ENCODE peak calls at places on chromosomes 11 and 22, in seven cellular contexts. X, C, Y, V, T, L and O are unnamed samples.

GRCh38 chr22:27797793-27798525 is 3.6 kb downstream of the MN1 start:
- DNase-seq in X (no peak), C (no peak), Y (no peak), V (no peak), T (no peak), L (no peak), O (no peak)

GRCh38 chr11:113991718-113992458 is 17.0 kb downstream of the HTR3A start:
- DNase-seq in X (no peak), C (no peak), Y (no peak), V (no peak), T (no peak), L (no peak), O (no peak)

GRCh38 chr22:48574776-48575566 is 1252.7 kb downstream of the BRD1 start:
- DNase-seq in X (no peak), C (peak), Y (peak), V (no peak), T (no peak), L (no peak), O (no peak)

GRCh38 chr22:46088541-46089311 is 61.6 kb upstream of the PPARA start:
- DNase-seq in X (peak), C (peak), Y (no peak), V (no peak), T (peak), L (peak), O (peak)

GRCh38 chr22:46571642-46572250 is 34.3 kb upstream of the CELSR1 start:
- DNase-seq in X (no peak), C (no peak), Y (no peak), V (no peak), T (peak), L (no peak), O (no peak)

GRCh38 chr11:44607987-44608386 is 42.5 kb downstream of the CD82 start:
- DNase-seq in X (no peak), C (no peak), Y (peak), V (no peak), T (no peak), L (peak), O (no peak)

GRCh38 chr11:68206211-68206610 is 6.9 kb downstream of the KMT5B start:
- DNase-seq in X (no peak), C (peak), Y (peak), V (peak), T (peak), L (peak), O (no peak)

GRCh38 chr11:11209967-11210366 is 143.1 kb downstream of the CSNK2A3 start:
- DNase-seq in X (no peak), C (no peak), Y (no peak), V (no peak), T (no peak), L (no peak), O (no peak)

GRCh38 chr11:86303257-86303656 is 1.2 kb downstream of the HIKESHI start:
- DNase-seq in X (no peak), C (no peak), Y (no peak), V (no peak), T (no peak), L (peak), O (no peak)

GRCh38 chr11:47514825-47515647 is 37.9 kb downstream of the CELF1 start:
- DNase-seq in X (no peak), C (no peak), Y (no peak), V (no peak), T (no peak), L (peak), O (no peak)

GRCh38 chr11:128304666-128305485 is 282.5 kb downstream of the ETS1 start:
- DNase-seq in X (no peak), C (no peak), Y (no peak), V (no peak), T (no peak), L (no peak), O (no peak)

GRCh38 chr11:4539603-4540219 is 5.3 kb upstream of the OR52M1 start:
- DNase-seq in X (no peak), C (peak), Y (peak), V (no peak), T (peak), L (peak), O (peak)

GRCh38 chr22:32375678-32376450 is 18.2 kb downstream of the RFPL3 start:
- DNase-seq in X (no peak), C (no peak), Y (no peak), V (no peak), T (no peak), L (no peak), O (no peak)

GRCh38 chr11:114145166-114145695 is 85.7 kb downstream of the ZBTB16 start:
- DNase-seq in X (no peak), C (no peak), Y (no peak), V (no peak), T (no peak), L (no peak), O (no peak)

GRCh38 chr22:48750826-48751440 is 1076.7 kb downstream of the BRD1 start:
- DNase-seq in X (no peak), C (no peak), Y (no peak), V (no peak), T (no peak), L (no peak), O (peak)

GRCh38 chr11:69233761-69234136 is 60.2 kb upstream of the MYEOV start:
- DNase-seq in X (no peak), C (no peak), Y (no peak), V (no peak), T (no peak), L (no peak), O (peak)

GRCh38 chr22:46602025-46602424 is 18.2 kb upstream of the GRAMD4 start:
- DNase-seq in X (no peak), C (peak), Y (no peak), V (no peak), T (no peak), L (no peak), O (no peak)

GRCh38 chr22:41181349-41182241 is 23.5 kb upstream of the L3MBTL2 start:
- DNase-seq in X (no peak), C (no peak), Y (no peak), V (no peak), T (no peak), L (peak), O (no peak)

GRCh38 chr11:44351898-44352498 is 42.1 kb upstream of the ALX4 start:
- DNase-seq in X (no peak), C (no peak), Y (no peak), V (peak), T (no peak), L (no peak), O (no peak)

GRCh38 chr11:17735823-17736772 is 1.5 kb downstream of the KCNC1 start:
- DNase-seq in X (no peak), C (no peak), Y (no peak), V (no peak), T (peak), L (no peak), O (no peak)

GRCh38 chr11:107651672-107652071 is 60.2 kb downstream of the SLN start:
- DNase-seq in X (no peak), C (no peak), Y (no peak), V (peak), T (no peak), L (no peak), O (no peak)

GRCh38 chr11:119320593-119321524 is 3.9 kb upstream of the MCAM start:
- DNase-seq in X (peak), C (peak), Y (no peak), V (no peak), T (peak), L (peak), O (no peak)

GRCh38 chr11:35063453-35063852 is 75.5 kb upstream of the CD44 start:
- DNase-seq in X (no peak), C (no peak), Y (no peak), V (no peak), T (no peak), L (no peak), O (no peak)

GRCh38 chr11:1275021-1275420 is 34.4 kb downstream of the TOLLIP start:
- DNase-seq in X (no peak), C (no peak), Y (no peak), V (no peak), T (peak), L (no peak), O (no peak)

GRCh38 chr11:123798079-123798478 is 8.1 kb downstream of the OR6M1 start:
- DNase-seq in X (no peak), C (peak), Y (no peak), V (no peak), T (no peak), L (no peak), O (no peak)

GRCh38 chr11:127996825-127997224 is 590.5 kb downstream of the ETS1 start:
- DNase-seq in X (no peak), C (no peak), Y (no peak), V (no peak), T (no peak), L (peak), O (no peak)

GRCh38 chr22:36156515-36157419 is 3.8 kb downstream of the APOL3 start:
- DNase-seq in X (peak), C (peak), Y (peak), V (no peak), T (peak), L (peak), O (peak)

GRCh38 chr11:92302766-92303165 is 78.1 kb downstream of the FAT3 start:
- DNase-seq in X (no peak), C (no peak), Y (no peak), V (no peak), T (no peak), L (peak), O (no peak)

GRCh38 chr11:65060913-65061408 is 2.6 kb upstream of the NAALADL1 start:
- DNase-seq in X (no peak), C (no peak), Y (no peak), V (no peak), T (no peak), L (no peak), O (no peak)

GRCh38 chr11:46049325-46049860 is 71.9 kb downstream of the PHF21A start:
- DNase-seq in X (no peak), C (no peak), Y (no peak), V (no peak), T (no peak), L (no peak), O (no peak)

GRCh38 chr11:35629914-35630313 is 11.7 kb downstream of the FJX1 start:
- DNase-seq in X (no peak), C (peak), Y (no peak), V (peak), T (no peak), L (peak), O (no peak)

GRCh38 chr11:73429121-73429740 is 53.0 kb downstream of the RELT start:
- DNase-seq in X (no peak), C (no peak), Y (no peak), V (no peak), T (no peak), L (peak), O (no peak)

GRCh38 chr11:57763568-57763967 is 2.0 kb downstream of the CTNND1 start:
- DNase-seq in X (no peak), C (no peak), Y (peak), V (no peak), T (no peak), L (peak), O (no peak)

GRCh38 chr11:57764527-57764926 is 2.9 kb downstream of the CTNND1 start:
- DNase-seq in X (no peak), C (no peak), Y (no peak), V (no peak), T (no peak), L (no peak), O (no peak)

GRCh38 chr11:57762235-57762866 is 749 bp downstream of the CTNND1 start:
- DNase-seq in X (no peak), C (peak), Y (peak), V (no peak), T (no peak), L (no peak), O (no peak)

GRCh38 chr11:57758174-57758573 is 3.4 kb upstream of the CTNND1 start:
- DNase-seq in X (no peak), C (no peak), Y (no peak), V (no peak), T (no peak), L (no peak), O (no peak)

GRCh38 chr11:57761301-57762234 is at the start of gene CTNND1:
- DNase-seq in X (peak), C (peak), Y (peak), V (peak), T (no peak), L (peak), O (peak)
- TF ChIP-seq POLR2A in X (no peak), C (peak), Y (peak), V (peak), T (no peak), L (peak), O (no peak)

DNA sequence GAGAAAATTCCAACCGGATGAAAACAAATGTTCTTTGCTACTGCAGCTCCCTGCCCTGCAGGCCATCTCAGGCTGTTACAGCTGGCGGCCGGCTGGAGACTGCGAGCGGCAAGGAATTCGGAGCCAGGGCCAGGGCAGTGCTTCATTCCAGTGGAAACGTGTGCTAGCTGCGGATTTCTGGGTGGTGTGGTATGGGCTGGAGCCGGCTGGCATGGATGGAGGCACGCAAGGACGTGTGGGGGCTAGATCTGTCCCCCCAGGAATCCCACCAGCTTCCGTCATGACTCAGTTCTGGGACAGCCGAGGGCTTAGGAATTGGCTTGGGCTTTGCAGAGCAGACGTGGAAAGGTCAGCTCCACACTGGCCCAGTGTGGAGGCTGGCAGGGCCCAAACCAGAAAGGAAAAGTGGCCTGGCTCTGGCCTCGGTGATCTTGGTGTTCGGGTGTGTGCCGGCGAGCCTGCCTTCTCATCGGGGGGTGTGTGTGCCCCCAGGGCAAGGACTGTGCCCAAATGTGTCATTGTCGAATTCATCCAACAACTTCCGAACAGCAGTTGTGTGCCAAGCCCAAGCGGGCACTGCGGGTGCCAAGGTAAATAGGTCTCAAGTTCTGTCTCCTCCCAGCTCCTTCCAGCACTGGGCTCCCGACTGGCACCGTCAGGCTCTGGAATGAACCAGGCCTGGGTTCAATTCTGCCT is 48.1 kb upstream of the SHISAL1 start:
- DNase-seq in X (peak), C (no peak), Y (peak), V (no peak), T (peak), L (peak), O (no peak)
- H3K4me3 ChIP-seq in X (no peak), C (no peak), Y (no peak), V (no peak), T (no peak), L (no peak), O (no peak)

DNA sequence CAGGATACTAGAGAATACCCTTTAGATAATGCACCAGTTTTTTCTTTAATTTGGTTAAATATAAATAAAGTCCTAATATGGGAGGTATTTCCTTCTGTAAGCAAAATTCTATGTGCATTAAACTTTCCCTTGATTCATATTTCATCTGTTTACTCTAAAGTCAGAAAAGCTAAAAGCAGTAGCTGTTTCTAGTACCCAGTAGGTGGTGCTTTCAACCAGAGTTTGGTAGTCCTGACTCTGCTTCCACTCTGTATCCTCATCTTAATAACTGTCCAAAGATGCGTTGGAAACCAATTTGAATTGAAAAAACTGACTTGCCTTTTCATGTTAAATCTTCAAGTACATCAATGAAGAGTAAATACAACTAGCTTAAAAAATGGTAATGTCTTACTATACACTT is 1065.2 kb downstream of the JRKL start:
- DNase-seq in X (no peak), C (no peak), Y (no peak), V (no peak), T (no peak), L (no peak), O (no peak)
- TF ChIP-seq CTCF in X (no peak), C (no peak), Y (no peak), V (no peak), T (no peak), L (no peak), O (no peak)

GRCh38 chr11:110373061-110373702 is 56.6 kb upstream of the FDX1 start:
- DNase-seq in X (no peak), C (no peak), Y (no peak), V (no peak), T (no peak), L (peak), O (no peak)
- TF ChIP-seq POLR2A in X (no peak), C (no peak), Y (no peak), V (no peak), T (no peak), L (no peak), O (no peak)

GRCh38 chr11:32088117-32088941 is 2.5 kb upstream of the RCN1 start:
- DNase-seq in X (peak), C (peak), Y (peak), V (no peak), T (no peak), L (peak), O (peak)
- H3K4me3 ChIP-seq in X (no peak), C (no peak), Y (no peak), V (no peak), T (no peak), L (peak), O (no peak)